ENCODE peak calls at places on chromosomes 1 and 21, in five cellular contexts. K is H1, P is A549, N is HepG2, T is K562. E is an unnamed sample.

GRCh38 chr21:25273945-25274344 is 333.3 kb downstream of the MRPL39 start:
- DNase-seq in K (no peak), N (no peak), P (no peak), T (no peak), E (no peak)

GRCh38 chr21:15365751-15366392 is 301.1 kb upstream of the NRIP1 start:
- DNase-seq in N (peak; percentile 13), P (no peak), K (no peak), T (no peak), E (no peak)

GRCh38 chr1:27637052-27637451 is 2.1 kb upstream of the FGR start:
- DNase-seq in P (no peak), N (no peak), K (no peak), T (no peak), E (no peak)

GRCh38 chr1:17436380-17437174 is 2.9 kb downstream of the RCC2 start:
- DNase-seq in T (no peak), N (no peak), K (no peak), P (no peak), E (peak; percentile 30)

GRCh38 chr1:167904641-167905040 is 9.3 kb downstream of the ADCY10 start:
- DNase-seq in N (no peak), T (peak; percentile 54), K (no peak), P (peak; percentile 25), E (peak; percentile 59)

GRCh38 chr1:94522304-94522703 is 19.3 kb downstream of the F3 start:
- DNase-seq in N (no peak), P (peak; percentile 41), K (no peak), T (no peak), E (peak; percentile 52)

GRCh38 chr21:40074710-40075109 is 207.5 kb downstream of the PCP4 start:
- DNase-seq in K (no peak), N (no peak), T (no peak), P (no peak), E (no peak)

GRCh38 chr21:16587141-16587570 is 857.4 kb downstream of the USP25 start:
- DNase-seq in N (peak; percentile 38), T (no peak), K (no peak), P (peak; percentile 84), E (peak; percentile 85)

GRCh38 chr1:113763651-113764050 is 4.4 kb upstream of the PHTF1 start:
- DNase-seq in P (no peak), N (no peak), K (no peak), T (no peak), E (no peak)

GRCh38 chr1:20932437-20932977 is 145.4 kb upstream of the HP1BP3 start:
- DNase-seq in P (no peak), N (no peak), T (no peak), K (no peak), E (no peak)

GRCh38 chr1:121522061-121522759 is 337.4 kb downstream of the SRGAP2C start:
- DNase-seq in K (no peak), N (peak; percentile 99), T (no peak), P (peak; percentile 12), E (no peak)

GRCh38 chr21:45266518-45267389 is 20.9 kb downstream of the POFUT2 start:
- DNase-seq in T (no peak), P (no peak), K (no peak), N (no peak), E (no peak)

GRCh38 chr1:2103266-2103900 is 53.2 kb downstream of the PRKCZ start:
- DNase-seq in N (peak; percentile 30), P (no peak), K (no peak), T (no peak), E (no peak)
- H3K4me2 ChIP-seq in N (no peak overlapping the region), P (no peak overlapping the region), K (no peak overlapping the region), T (no peak overlapping the region), E (no peak overlapping the region)

GRCh38 chr1:38037481-38037939 is 9.1 kb downstream of the POU3F1 start:
- DNase-seq in N (no peak), K (no peak), P (no peak), T (peak; percentile 75), E (no peak)
- TF ChIP-seq JUN in N (no peak), K (no peak), P (no peak), T (no peak), E (no peak)

DNA sequence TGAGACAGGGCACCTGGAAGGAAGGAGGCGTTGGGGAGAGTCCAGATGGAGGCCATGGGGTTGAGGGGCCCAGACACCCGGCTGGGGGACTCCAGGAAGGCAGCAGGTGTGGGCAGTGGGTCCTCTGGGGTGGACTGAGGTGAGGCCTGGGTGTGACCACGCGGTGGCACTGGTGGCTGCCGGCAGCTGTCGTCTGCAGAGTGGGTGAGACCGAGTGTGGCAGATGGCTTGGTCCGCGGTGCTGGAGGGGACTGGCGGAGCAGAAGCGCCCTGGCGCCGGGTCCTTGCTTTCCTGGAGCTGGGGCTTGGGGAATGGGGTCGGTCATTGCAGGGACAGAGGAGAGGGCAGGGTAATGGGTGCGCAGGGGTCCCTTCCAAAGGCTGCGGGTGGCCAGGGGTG is 12.5 kb downstream of the AGRN start:
- DNase-seq in T (no peak), P (no peak), N (no peak), K (no peak), E (no peak)
- H3K4me2 ChIP-seq in T (no peak overlapping the region), P (no peak overlapping the region), N (no peak overlapping the region), K (peak overlapping the region; percentile 75), E (no peak overlapping the region)

DNA sequence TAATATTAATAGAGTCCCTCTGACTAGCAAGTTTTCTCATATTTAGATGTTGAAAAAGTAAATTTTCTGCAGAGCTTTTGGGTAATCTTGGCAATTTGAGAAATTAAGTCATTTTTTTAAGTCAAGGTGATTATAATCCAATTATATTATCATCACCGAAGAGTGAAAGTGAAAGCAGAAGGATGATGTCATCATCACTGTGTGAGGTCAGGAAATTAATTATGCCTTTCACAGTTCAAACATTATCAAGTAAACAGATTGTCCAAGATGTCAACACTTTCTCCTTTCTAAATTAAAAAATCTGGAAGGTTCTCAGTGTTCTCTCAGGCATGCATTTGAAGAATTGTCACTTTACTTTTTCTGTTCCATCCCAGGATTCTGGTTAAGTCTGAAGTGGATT is 296.0 kb downstream of the TBX15 start:
- DNase-seq in T (no peak), N (no peak), K (no peak), P (no peak), E (no peak)
- TF ChIP-seq JUN in T (no peak), N (no peak), K (no peak), P (no peak), E (peak; percentile 17)

GRCh38 chr1:203505526-203506189 is 11.7 kb downstream of the OPTC start:
- DNase-seq in N (no peak), T (no peak), K (no peak), P (no peak), E (no peak)

GRCh38 chr1:203508463-203508862 is 14.5 kb downstream of the OPTC start:
- DNase-seq in N (peak; percentile 51), T (no peak), K (no peak), P (no peak), E (no peak)

GRCh38 chr1:203507836-203508235 is 13.9 kb downstream of the OPTC start:
- DNase-seq in P (no peak), K (no peak), N (no peak), T (no peak), E (no peak)

GRCh38 chr1:203506821-203507220 is 12.9 kb downstream of the OPTC start:
- DNase-seq in N (no peak), K (no peak), P (no peak), T (no peak), E (no peak)

GRCh38 chr1:203507227-203507626 is 13.3 kb downstream of the OPTC start:
- DNase-seq in K (no peak), T (no peak), N (no peak), P (no peak), E (no peak)
- H3K4me2 ChIP-seq in K (no peak overlapping the region), T (no peak overlapping the region), N (no peak overlapping the region), P (no peak overlapping the region), E (no peak overlapping the region)

DNA sequence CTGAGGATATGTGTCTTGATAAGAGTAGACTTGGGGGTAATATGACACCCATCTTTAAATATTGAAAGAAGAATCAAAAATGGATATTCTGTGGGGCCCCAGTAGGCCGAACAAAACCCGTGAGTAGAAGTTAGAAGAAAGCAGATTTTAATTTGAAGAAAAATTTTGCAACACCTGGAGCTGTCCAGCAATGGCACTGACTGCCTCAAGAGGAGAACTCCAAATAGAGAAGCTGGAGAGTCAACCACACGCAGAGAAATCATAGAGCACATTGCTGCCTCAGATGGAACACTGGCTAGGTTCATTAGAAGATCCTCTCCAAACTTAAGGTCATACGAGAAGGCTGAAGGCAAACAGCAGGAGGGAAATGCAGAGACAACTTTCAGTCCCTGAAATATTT is 6.8 kb downstream of the NHLH1 start:
- DNase-seq in P (no peak), N (no peak), T (no peak), K (no peak), E (no peak)
- TF ChIP-seq JUN in P (no peak), N (no peak), T (no peak), K (no peak), E (no peak)

GRCh38 chr1:116503535-116504307 is 67.1 kb downstream of the CD58 start:
- DNase-seq in N (no peak), T (peak; percentile 90), P (no peak), K (no peak), E (no peak)
- H3K4me2 ChIP-seq in N (no peak overlapping the region), T (peak overlapping the region; percentile 86), P (peak overlapping the region; percentile 48), K (no peak overlapping the region), E (no peak overlapping the region)

GRCh38 chr1:215567491-215568286 is 585 bp downstream of the KCTD3 start:
- DNase-seq in K (peak; percentile 78), N (peak; percentile 54), T (peak; percentile 61), P (peak; percentile 77), E (peak; percentile 67)
- TF ChIP-seq JUN in K (no peak), N (no peak), T (no peak), P (no peak), E (no peak)